ENCODE peak calls at places on chromosomes 16 and 17, in ten cellular contexts. J is activated T-helper 9 cell treated with anti-CD3 and anti-CD28 coated beads, Interleukin-2, amount 50 U/mL, for 16 hours; S is EL; R is AG20443; Y is SK-N-SH; L is NCI-H446 treated with DMSO at 0.1 percent for 48 hours; Z is activated CD4-positive, alpha-beta memory T cell treated with anti-CD3 and anti-CD28 coated beads, Interleukin-2, amount 10 ng/mL, durations not matched to agents 7 days and 5 days; A is stimulated activated CD4-positive, alpha-beta T cell treated with anti-CD3 and anti-CD28 coated beads, TNF-alpha, amount 100 ng/mL, for 4 hours; V is fibroblast of villous mesenchyme; E is thoracic aorta. C is an unnamed sample.

GRCh38 chr17:28570716-28571254 is 539 bp downstream of the PIGS start:
- DNase-seq in J (peak; percentile 23), V (no peak), L (no peak), R (peak; percentile 44), S (peak; percentile 35), E (no peak), Y (peak; percentile 67), A (no peak), Z (peak; percentile 59), C (peak; percentile 63)

GRCh38 chr17:20280832-20281231 is 186.5 kb downstream of the LGALS9B start:
- DNase-seq in A (no peak), J (no peak), S (no peak), Z (no peak), E (no peak), V (no peak), Y (no peak), R (no peak), L (no peak), C (no peak)

GRCh38 chr16:8767176-8767575 is 30.3 kb downstream of the TMEM186 start:
- DNase-seq in J (no peak), V (no peak), S (no peak), A (no peak), L (no peak), R (no peak), Y (no peak), E (no peak), Z (no peak), C (no peak)

GRCh38 chr16:67163164-67163902 is 1.2 kb upstream of the HSF4 start:
- DNase-seq in E (no peak), Z (peak; percentile 72), L (peak; percentile 6), V (peak; percentile 64), Y (peak; percentile 83), S (peak; percentile 48), J (no peak), R (no peak), A (no peak), C (no peak)

GRCh38 chr16:85676466-85676865 is 12.3 kb downstream of the GINS2 start:
- DNase-seq in E (no peak), R (no peak), J (no peak), L (no peak), S (no peak), Y (no peak), Z (no peak), A (no peak), V (no peak), C (no peak)

GRCh38 chr16:30377050-30377811 is 2.6 kb downstream of the MYL11 start:
- DNase-seq in V (no peak), Y (no peak), E (no peak), R (no peak), A (no peak), Z (no peak), J (no peak), L (no peak), S (no peak), C (no peak)

GRCh38 chr16:85271198-85271597 is 158.9 kb upstream of the CIBAR2 start:
- DNase-seq in V (no peak), S (no peak), R (no peak), Y (no peak), J (no peak), A (no peak), E (no peak), L (no peak), Z (no peak), C (no peak)

GRCh38 chr16:9225527-9226316 is 134.3 kb downstream of the HAPSTR1 start:
- DNase-seq in A (no peak), S (peak; percentile 11), Z (no peak), Y (peak; percentile 30), E (no peak), V (peak; percentile 4), L (no peak), J (no peak), R (no peak), C (peak; percentile 36)

GRCh38 chr16:25064967-25065366 is 46.6 kb upstream of the LCMT1 start:
- DNase-seq in R (no peak), E (no peak), Y (no peak), J (no peak), V (no peak), S (no peak), Z (no peak), A (no peak), L (no peak), C (no peak)

GRCh38 chr16:63461248-63461841 is 1425.1 kb upstream of the CDH8 start:
- DNase-seq in R (peak; percentile 39), A (no peak), J (no peak), S (peak; percentile 1), L (peak; percentile 8), E (no peak), V (peak; percentile 23), Y (peak; percentile 18), Z (no peak), C (peak; percentile 76)

GRCh38 chr16:2149630-2150417 is 1.4 kb downstream of the RAB26 start:
- DNase-seq in Z (no peak), R (no peak), L (no peak), Y (no peak), E (no peak), V (no peak), J (no peak), A (no peak), S (peak; percentile 42), C (peak; percentile 72)

GRCh38 chr17:63697341-63698286 is 2.3 kb downstream of the LIMD2 start:
- DNase-seq in L (no peak), Y (peak; percentile 71), A (peak; percentile 60), Z (peak; percentile 89), S (peak; percentile 36), V (peak; percentile 14), E (no peak), R (peak; percentile 56), J (peak; percentile 64), C (peak; percentile 73)

GRCh38 chr17:67157732-67158639 is 87.0 kb downstream of the HELZ start:
- DNase-seq in V (peak; percentile 54), L (peak; percentile 12), Y (peak; percentile 75), R (peak; percentile 21), J (no peak), S (peak; percentile 55), E (no peak), A (no peak), Z (no peak), C (peak; percentile 43)

GRCh38 chr17:76277300-76278267 is 12.4 kb downstream of the UBALD2 start:
- DNase-seq in Y (peak; percentile 36), L (no peak), V (no peak), S (no peak), A (no peak), E (no peak), Z (peak; percentile 21), J (no peak), R (no peak), C (no peak)

GRCh38 chr17:20059728-20060188 is 50.6 kb downstream of the SPECC1 start:
- DNase-seq in L (no peak), A (no peak), Y (no peak), J (no peak), E (no peak), Z (no peak), R (no peak), V (peak; percentile 47), S (no peak), C (peak; percentile 92)

GRCh38 chr17:58918072-58918471 is 162.4 kb downstream of the PPM1E start:
- DNase-seq in V (no peak), Y (no peak), J (no peak), L (no peak), Z (no peak), A (no peak), E (no peak), R (no peak), S (no peak), C (no peak)

C was measured in DMS53.